ENCODE peak calls at places on chromosomes 16 and 17, in five cellular contexts. R is OCI-LY7, N is tibial artery, J is sigmoid colon, V is tibial nerve. P is an unnamed sample.

GRCh38 chr16:81095653-81095952 is 592 bp downstream of the GCSH start:
- DNase-seq in R (no peak), N (no peak), J (no peak), V (no peak), P (no peak)

GRCh38 chr17:82848022-82848592 is 8.3 kb upstream of the ZNF750 start:
- DNase-seq in R (no peak), N (peak; percentile 67), J (peak; percentile 84), V (no peak), P (peak; percentile 81)

GRCh38 chr16:21250072-21250923 is 16.8 kb downstream of the ANKS4B start:
- DNase-seq in R (no peak), N (no peak), J (no peak), V (no peak), P (no peak)

GRCh38 chr17:30346211-30346831 is 12.5 kb upstream of the TMIGD1 start:
- DNase-seq in R (no peak), N (no peak), J (no peak), V (no peak), P (no peak)

GRCh38 chr17:59400858-59401257 is 69.4 kb downstream of the YPEL2 start:
- DNase-seq in R (no peak), N (no peak), J (no peak), V (no peak), P (no peak)

GRCh38 chr16:2584742-2585650 is 47.2 kb downstream of the PDPK1 start:
- DNase-seq in R (no peak), N (peak; percentile 64), J (peak; percentile 78), V (peak; percentile 46), P (no peak)

GRCh38 chr17:17957584-17957916 is 14.7 kb downstream of the TOM1L2 start:
- DNase-seq in R (no peak), N (no peak), J (peak; percentile 17), V (no peak), P (no peak)

GRCh38 chr17:82023447-82024241 is 539 bp downstream of the LRRC45 start:
- DNase-seq in R (peak; percentile 59), N (no peak), J (no peak), V (no peak), P (no peak)

GRCh38 chr17:79627766-79628690 is 17.2 kb upstream of the RBFOX3 start:
- DNase-seq in R (no peak), N (peak; percentile 50), J (peak; percentile 41), V (no peak), P (no peak)

GRCh38 chr17:72782985-72783701 is 309.3 kb downstream of the SLC39A11 start:
- DNase-seq in R (no peak), N (no peak), J (no peak), V (no peak), P (no peak)

GRCh38 chr17:67474081-67474661 is 97.1 kb downstream of the PITPNC1 start:
- DNase-seq in R (no peak), N (peak; percentile 68), J (peak; percentile 77), V (no peak), P (no peak)

GRCh38 chr16:84477661-84478060 is 26.8 kb downstream of the MEAK7 start:
- DNase-seq in R (no peak), N (no peak), J (no peak), V (no peak), P (no peak)

GRCh38 chr17:78365561-78366108 is 5.8 kb upstream of the SOCS3 start:
- DNase-seq in R (no peak), N (no peak), J (no peak), V (no peak), P (no peak)

GRCh38 chr16:85327731-85328664 is 215.7 kb upstream of the CIBAR2 start:
- DNase-seq in R (no peak), N (no peak), J (no peak), V (no peak), P (no peak)

GRCh38 chr17:62807812-62808575 is at the start of gene MARCHF10:
- DNase-seq in R (peak; percentile 18), N (no peak), J (no peak), V (no peak), P (peak; percentile 41)

GRCh38 chr16:56305956-56306565 is 114.8 kb downstream of the GNAO1 start:
- DNase-seq in R (no peak), N (no peak), J (no peak), V (no peak), P (no peak)

GRCh38 chr16:6643083-6643686 is 689.5 kb upstream of the RBFOX1 start:
- DNase-seq in R (peak; percentile 47), N (no peak), J (no peak), V (peak; percentile 58), P (no peak)

GRCh38 chr16:57380671-57381462 is 8.6 kb downstream of the CX3CL1 start:
- DNase-seq in R (no peak), N (no peak), J (no peak), V (no peak), P (no peak)

GRCh38 chr17:77235370-77236080 is 94.8 kb downstream of the SEC14L1 start:
- DNase-seq in R (no peak), N (no peak), J (no peak), V (no peak), P (peak; percentile 56)

GRCh38 chr16:20774703-20775362 is 11.0 kb downstream of the ACSM3 start:
- DNase-seq in R (peak; percentile 67), N (no peak), J (no peak), V (no peak), P (peak; percentile 84)

GRCh38 chr16:5028950-5029475 is 4.7 kb downstream of the NAGPA start:
- DNase-seq in R (no peak), N (no peak), J (no peak), V (no peak), P (no peak)

GRCh38 chr16:56964243-56965148 is 2.7 kb downstream of the CETP start:
- DNase-seq in R (peak; percentile 96), N (peak; percentile 90), J (peak; percentile 82), V (peak; percentile 76), P (peak; percentile 85)

GRCh38 chr17:9401434-9401833 is 174.2 kb downstream of the STX8 start:
- DNase-seq in R (no peak), N (no peak), J (no peak), V (no peak), P (no peak)

GRCh38 chr16:29678691-29679267 is at the start of gene QPRT:
- DNase-seq in R (peak; percentile 31), N (no peak), J (peak; percentile 75), V (no peak), P (no peak)

GRCh38 chr17:1228752-1229353 is 41.4 kb upstream of the BHLHA9 start:
- DNase-seq in R (no peak), N (no peak), J (no peak), V (no peak), P (no peak)

GRCh38 chr17:58728831-58729230 is 26.8 kb upstream of the PPM1E start:
- DNase-seq in R (no peak), N (no peak), J (no peak), V (no peak), P (no peak)

GRCh38 chr17:65473363-65473762 is 88.1 kb downstream of the AXIN2 start:
- DNase-seq in R (no peak), N (no peak), J (no peak), V (no peak), P (no peak)

GRCh38 chr16:71255721-71256120 is 25.2 kb upstream of the HYDIN start:
- DNase-seq in R (no peak), N (no peak), J (no peak), V (no peak), P (no peak)

DNA sequence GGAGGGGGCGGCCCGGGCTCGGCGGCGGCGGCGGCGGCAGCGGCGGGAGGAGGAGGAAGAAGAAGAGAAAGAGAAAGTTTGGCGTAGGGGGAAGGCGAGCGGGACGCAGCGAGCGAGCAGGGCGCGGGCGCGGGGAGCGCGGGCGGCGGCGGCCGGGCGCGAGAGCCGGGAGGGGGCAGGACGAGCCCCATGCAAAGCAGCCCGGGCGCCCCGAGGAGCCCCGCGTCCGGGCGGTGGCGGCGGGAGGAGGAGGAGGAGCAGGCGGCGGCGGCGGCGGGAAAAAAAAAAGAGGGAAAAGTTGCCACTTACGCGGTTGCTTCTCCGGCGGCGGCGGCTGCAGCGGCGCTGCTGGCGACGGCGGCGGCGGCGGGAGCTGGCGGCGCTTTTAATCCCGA is 10.3 kb upstream of the ZFHX3 start:
- DNase-seq in R (peak; percentile 72), N (no peak), J (no peak), V (no peak), P (no peak)
- TF ChIP-seq CTCF in R (no peak), N (no peak), J (no peak), V (no peak), P (no peak)

GRCh38 chr17:5182597-5183409 is 8.9 kb downstream of the ZNF594 start:
- DNase-seq in R (no peak), N (no peak), J (no peak), V (no peak), P (no peak)

GRCh38 chr17:5181509-5182305 is 10.0 kb downstream of the ZNF594 start:
- DNase-seq in R (no peak), N (no peak), J (no peak), V (no peak), P (no peak)

GRCh38 chr17:5184284-5184683 is 7.4 kb downstream of the ZNF594 start:
- DNase-seq in R (no peak), N (no peak), J (no peak), V (no peak), P (no peak)

GRCh38 chr17:5179003-5179402 is 12.7 kb downstream of the ZNF594 start:
- DNase-seq in R (no peak), N (no peak), J (no peak), V (no peak), P (no peak)

DNA sequence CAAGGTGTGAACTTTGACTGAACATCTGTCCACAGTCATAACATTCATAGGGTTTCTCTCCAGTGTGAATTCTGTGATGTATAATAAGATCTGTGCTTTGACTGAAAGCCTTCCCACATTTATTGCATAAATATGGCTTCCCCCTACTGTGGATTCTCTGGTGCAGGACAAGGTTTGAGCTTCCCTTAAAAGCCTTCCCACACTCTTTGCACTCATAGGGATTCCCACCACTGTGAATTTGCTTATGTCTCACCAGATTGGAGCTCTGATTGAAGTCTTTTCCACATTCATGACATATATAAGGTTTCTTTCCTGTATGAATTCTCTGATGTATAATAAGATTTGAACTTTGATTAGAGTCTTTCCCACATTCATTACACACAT is 8.3 kb downstream of the ZNF594 start:
- DNase-seq in R (no peak), N (no peak), J (no peak), V (no peak), P (no peak)
- H3K9me3 ChIP-seq in R (peaks cover 54% of the 10 kb centered on the region), N (peaks cover 98% of the 10 kb centered on the region), J (peaks cover 88% of the 10 kb centered on the region), V (peaks cover 19% of the 10 kb centered on the region), P (peaks cover 41% of the 10 kb centered on the region)

DNA sequence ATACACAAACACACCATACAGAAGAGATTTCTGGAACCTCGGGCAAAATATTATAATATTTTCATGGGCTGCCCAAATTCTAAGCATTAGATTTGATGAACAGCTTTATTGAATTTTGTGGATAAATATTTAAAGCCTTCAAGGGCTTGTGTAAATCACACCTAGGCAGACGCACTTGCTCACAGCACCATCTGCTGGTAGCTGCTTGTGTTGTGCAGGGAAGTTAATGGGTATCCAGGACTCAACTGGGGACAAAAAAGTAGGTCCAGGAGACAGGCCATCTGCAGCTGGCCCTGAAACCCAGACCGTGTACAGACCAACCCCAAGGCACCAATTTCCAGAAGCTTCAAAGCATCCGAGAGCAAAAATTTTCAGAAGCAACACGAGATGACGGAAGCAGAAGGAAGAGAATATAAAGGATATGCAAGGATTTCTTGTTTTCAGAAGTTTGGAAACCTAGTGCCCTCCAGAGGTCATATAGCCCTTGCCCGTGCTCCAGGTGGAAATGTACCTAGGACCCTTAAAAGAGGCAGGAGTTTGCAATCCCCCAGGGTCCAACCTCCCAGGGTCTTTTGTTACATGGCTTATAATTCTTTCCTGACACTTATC is 140.0 kb downstream of the CHD9NB start:
- DNase-seq in R (peak; percentile 64), N (no peak), J (no peak), V (peak; percentile 38), P (peak; percentile 63)
- TF ChIP-seq CTCF in R (peak; percentile 94), N (peak; percentile 40), J (peak; percentile 68), V (peak; percentile 53), P (peak; percentile 49)

GRCh38 chr17:16569358-16569712 is 331 bp upstream of the ZNF287 start:
- DNase-seq in R (no peak), N (no peak), J (no peak), V (no peak), P (no peak)
- H3K9me3 ChIP-seq in R (no peaks in the 10 kb centered on the region), N (no peaks in the 10 kb centered on the region), J (no peaks in the 10 kb centered on the region), V (no peaks in the 10 kb centered on the region), P (no peaks in the 10 kb centered on the region)

P was measured in lung.